ENCODE peak calls at places on chromosomes 11 and 22, in five cellular contexts. V is hippocampal formation, G is bronchial epithelial cell, F is GM04503, R is EH. N is an unnamed sample.

GRCh38 chr22:50247748-50248147 is 2.9 kb upstream of the TUBGCP6 start:
- DNase-seq in V (no peak), G (peak), F (no peak), R (peak), N (no peak)

GRCh38 chr22:36419177-36419911 is 31.6 kb upstream of the MYH9 start:
- DNase-seq in V (peak), G (no peak), F (no peak), R (peak), N (no peak)

GRCh38 chr11:111329306-111330204 is 31.2 kb downstream of the POU2AF3 start:
- DNase-seq in V (no peak), G (peak), F (no peak), R (no peak), N (no peak)

GRCh38 chr11:101835465-101836063 is 79.2 kb upstream of the CEP126 start:
- DNase-seq in V (no peak), G (peak), F (no peak), R (peak), N (no peak)

GRCh38 chr22:49297871-49298721 is 529.6 kb downstream of the BRD1 start:
- DNase-seq in V (no peak), G (no peak), F (no peak), R (no peak), N (no peak)

GRCh38 chr22:42887523-42888507 is 30.7 kb upstream of the ARFGAP3 start:
- DNase-seq in V (no peak), G (no peak), F (no peak), R (no peak), N (no peak)

GRCh38 chr11:65646921-65647701 is 9.2 kb downstream of the SIPA1 start:
- DNase-seq in V (peak), G (no peak), F (no peak), R (peak), N (no peak)

GRCh38 chr11:46264976-46265375 is 12.5 kb upstream of the CREB3L1 start:
- DNase-seq in V (no peak), G (no peak), F (no peak), R (no peak), N (no peak)

GRCh38 chr11:128694618-128695481 is 978 bp downstream of the FLI1 start:
- DNase-seq in V (no peak), G (no peak), F (no peak), R (peak), N (no peak)

GRCh38 chr22:44676441-44677298 is 25.3 kb upstream of the PRR5 start:
- DNase-seq in V (no peak), G (no peak), F (no peak), R (peak), N (no peak)

GRCh38 chr11:72735495-72736027 is 16.6 kb downstream of the ARAP1 start:
- DNase-seq in V (no peak), G (peak), F (no peak), R (peak), N (peak)

GRCh38 chr11:19347911-19348310 is 107.2 kb upstream of the E2F8 start:
- DNase-seq in V (no peak), G (no peak), F (no peak), R (no peak), N (no peak)

GRCh38 chr11:77644887-77645286 is 7.3 kb upstream of the CLNS1A start:
- DNase-seq in V (no peak), G (no peak), F (no peak), R (no peak), N (no peak)

GRCh38 chr11:404551-405264 is 10.1 kb downstream of the SIGIRR start:
- DNase-seq in V (no peak), G (no peak), F (no peak), R (no peak), N (no peak)

GRCh38 chr11:7262672-7263071 is 11.0 kb downstream of the SYT9 start:
- DNase-seq in V (no peak), G (no peak), F (no peak), R (no peak), N (no peak)

GRCh38 chr22:35400335-35400680 is 368 bp downstream of the MCM5 start:
- DNase-seq in V (no peak), G (no peak), F (no peak), R (peak), N (no peak)

GRCh38 chr22:49112661-49113626 is 714.7 kb downstream of the BRD1 start:
- DNase-seq in V (no peak), G (no peak), F (no peak), R (no peak), N (no peak)

GRCh38 chr11:70034740-70035365 is 43.3 kb upstream of the ANO1 start:
- DNase-seq in V (no peak), G (no peak), F (no peak), R (no peak), N (no peak)